ENCODE peak calls at places on chromosomes 7 and 10, in five cellular contexts. One of them, this sample, is unnamed.
A peak's percentile ranks its signal among the peaks of the same experiment; 100 is the strongest.

GRCh38 chr10:11882646-11883375 is 59.7 kb downstream of the PROSER2 start:
- DNase-seq in choroid plexus epithelial cell: no peak
- DNase-seq in left ventricle myocardium inferior: no peak
- DNase-seq in cardiac fibroblast: no peak
- DNase-seq in Calu3: no peak
- DNase-seq in this sample: no peak

GRCh38 chr7:98341106-98341505 is 59.6 kb downstream of the BRI3 start:
- DNase-seq in choroid plexus epithelial cell: peak; percentile 50
- DNase-seq in left ventricle myocardium inferior: no peak
- DNase-seq in cardiac fibroblast: no peak
- DNase-seq in Calu3: no peak
- DNase-seq in this sample: peak; percentile 79

GRCh38 chr7:20458483-20458882 is 127.8 kb downstream of the ITGB8 start:
- DNase-seq in choroid plexus epithelial cell: no peak
- DNase-seq in left ventricle myocardium inferior: no peak
- DNase-seq in cardiac fibroblast: peak; percentile 10
- DNase-seq in Calu3: no peak
- DNase-seq in this sample: no peak

GRCh38 chr10:3782456-3783312 is 2.3 kb downstream of the KLF6 start:
- DNase-seq in choroid plexus epithelial cell: peak; percentile 96
- DNase-seq in left ventricle myocardium inferior: peak; percentile 59
- DNase-seq in cardiac fibroblast: peak; percentile 97
- DNase-seq in Calu3: peak; percentile 71
- DNase-seq in this sample: peak; percentile 98

GRCh38 chr10:90969148-90969547 is 48.3 kb upstream of the ANKRD1 start:
- DNase-seq in choroid plexus epithelial cell: no peak
- DNase-seq in left ventricle myocardium inferior: no peak
- DNase-seq in cardiac fibroblast: no peak
- DNase-seq in Calu3: no peak
- DNase-seq in this sample: peak; percentile 24

GRCh38 chr7:149573519-149573918 is 75.9 kb upstream of the ZNF746 start:
- DNase-seq in choroid plexus epithelial cell: no peak
- DNase-seq in left ventricle myocardium inferior: no peak
- DNase-seq in cardiac fibroblast: no peak
- DNase-seq in Calu3: no peak
- DNase-seq in this sample: no peak

GRCh38 chr7:44134943-44135628 is 6.0 kb downstream of the MYL7 start:
- DNase-seq in choroid plexus epithelial cell: no peak
- DNase-seq in left ventricle myocardium inferior: no peak
- DNase-seq in cardiac fibroblast: no peak
- DNase-seq in Calu3: no peak
- DNase-seq in this sample: no peak

GRCh38 chr10:59622320-59622901 is 87.2 kb downstream of the SLC16A9 start:
- DNase-seq in choroid plexus epithelial cell: peak; percentile 81
- DNase-seq in left ventricle myocardium inferior: no peak
- DNase-seq in cardiac fibroblast: peak; percentile 77
- DNase-seq in Calu3: peak; percentile 68
- DNase-seq in this sample: peak; percentile 64

GRCh38 chr10:112071596-112072133 is 111.9 kb downstream of the GPAM start:
- DNase-seq in choroid plexus epithelial cell: no peak
- DNase-seq in left ventricle myocardium inferior: no peak
- DNase-seq in cardiac fibroblast: no peak
- DNase-seq in Calu3: no peak
- DNase-seq in this sample: no peak

GRCh38 chr10:132492323-132493035 is 45.1 kb upstream of the INPP5A start:
- DNase-seq in choroid plexus epithelial cell: peak; percentile 26
- DNase-seq in left ventricle myocardium inferior: peak; percentile 51
- DNase-seq in cardiac fibroblast: no peak
- DNase-seq in Calu3: no peak
- DNase-seq in this sample: no peak

GRCh38 chr7:46859963-46860475 is 721.9 kb downstream of the TNS3 start:
- DNase-seq in choroid plexus epithelial cell: peak; percentile 18
- DNase-seq in left ventricle myocardium inferior: no peak
- DNase-seq in cardiac fibroblast: peak; percentile 66
- DNase-seq in Calu3: no peak
- DNase-seq in this sample: peak; percentile 86

GRCh38 chr7:2010551-2011265 is 222.0 kb downstream of the MAD1L1 start:
- DNase-seq in choroid plexus epithelial cell: no peak
- DNase-seq in left ventricle myocardium inferior: peak; percentile 11
- DNase-seq in cardiac fibroblast: no peak
- DNase-seq in Calu3: no peak
- DNase-seq in this sample: no peak

GRCh38 chr10:131697461-131698128 is 203.2 kb upstream of the PPP2R2D start:
- DNase-seq in choroid plexus epithelial cell: no peak
- DNase-seq in left ventricle myocardium inferior: no peak
- DNase-seq in cardiac fibroblast: no peak
- DNase-seq in Calu3: no peak
- DNase-seq in this sample: no peak

This sample was measured in AG10803.